ENCODE peak calls at places on chromosomes 7 and 10, in four cellular contexts. I is GM12892; C is AML-193; L is stimulated activated naive CD4-positive, alpha-beta T cell treated with Interleukin-2 at 50 U/mL for 16 hours. W is an unnamed sample.

GRCh38 chr7:50418526-50418925 is 31.6 kb downstream of the FIGNL1 start:
- DNase-seq in I (no peak), C (no peak), L (no peak), W (no peak)

GRCh38 chr7:94368371-94368791 is 26.3 kb upstream of the COL1A2 start:
- DNase-seq in I (no peak), C (no peak), L (no peak), W (no peak)

GRCh38 chr7:35555934-35556333 is 139.0 kb downstream of the HERPUD2 start:
- DNase-seq in I (no peak), C (no peak), L (no peak), W (no peak)

GRCh38 chr10:90222372-90222771 is 521.0 kb downstream of the KIF20B start:
- DNase-seq in I (no peak), C (no peak), L (no peak), W (no peak)

GRCh38 chr7:156480671-156481070 is 159.9 kb upstream of the RNF32 start:
- DNase-seq in I (no peak), C (no peak), L (no peak), W (no peak)

GRCh38 chr10:50554381-50554994 is 69.3 kb downstream of the SGMS1 start:
- DNase-seq in I (no peak), C (no peak), L (no peak), W (no peak)

GRCh38 chr10:33927347-33927746 is 592.9 kb upstream of the NRP1 start:
- DNase-seq in I (no peak), C (no peak), L (no peak), W (no peak)

GRCh38 chr7:130990178-130990832 is 256.3 kb upstream of the KLF14 start:
- DNase-seq in I (no peak), C (no peak), L (peak; percentile 22), W (no peak)

GRCh38 chr7:129835436-129836020 is 117.2 kb downstream of the UBE2H start:
- DNase-seq in I (no peak), C (no peak), L (no peak), W (no peak)

GRCh38 chr10:30705086-30705624 is 75.6 kb upstream of the LYZL2 start:
- DNase-seq in I (no peak), C (peak; percentile 35), L (no peak), W (no peak)